ENCODE peak calls at places on chromosomes 7 and 10, in eight cellular contexts. N is neural progenitor cell, E is hepatocyte, B is HCT116, M is GM23338, U is OCI-LY7, S is SK-N-SH, D is MM.1S. R is an unnamed sample.

GRCh38 chr7:95478139-95479037 is 7.4 kb upstream of the ASB4 start:
- DNase-seq in N (peak; percentile 54), E (peak; percentile 75), B (no peak), M (peak; percentile 71), U (no peak), S (no peak), D (no peak), R (no peak)

GRCh38 chr7:105198223-105198622 is 184.2 kb downstream of the KMT2E start:
- DNase-seq in N (peak; percentile 15), E (peak; percentile 44), B (no peak), M (no peak), U (no peak), S (no peak), D (no peak), R (peak; percentile 4)

GRCh38 chr7:106901870-106902441 is 36.9 kb downstream of the PIK3CG start:
- DNase-seq in N (no peak), E (no peak), B (no peak), M (no peak), U (no peak), S (no peak), D (no peak), R (no peak)

GRCh38 chr7:108091461-108091831 is 38.7 kb downstream of the LAMB4 start:
- DNase-seq in N (no peak), E (no peak), B (no peak), M (no peak), U (no peak), S (no peak), D (no peak), R (peak; percentile 45)

GRCh38 chr7:121433775-121434174 is 37.7 kb upstream of the FAM3C start:
- DNase-seq in N (no peak), E (no peak), B (no peak), M (no peak), U (no peak), S (no peak), D (peak; percentile 78), R (no peak)

GRCh38 chr7:23593706-23594105 is 3.5 kb upstream of the CCDC126 start:
- DNase-seq in N (no peak), E (no peak), B (no peak), M (no peak), U (peak; percentile 47), S (no peak), D (no peak), R (no peak)

GRCh38 chr7:2728309-2729042 is 40.5 kb downstream of the AMZ1 start:
- DNase-seq in N (no peak), E (no peak), B (no peak), M (no peak), U (no peak), S (no peak), D (no peak), R (no peak)

GRCh38 chr10:49163741-49164140 is 24.4 kb downstream of the TMEM273 start:
- DNase-seq in N (no peak), E (no peak), B (no peak), M (no peak), U (no peak), S (no peak), D (no peak), R (no peak)

GRCh38 chr7:39656415-39656814 is 33.0 kb downstream of the RALA start:
- DNase-seq in N (no peak), E (no peak), B (no peak), M (no peak), U (no peak), S (no peak), D (peak; percentile 75), R (no peak)

GRCh38 chr7:28177836-28178235 is 2.8 kb downstream of the JAZF1 start:
- DNase-seq in N (no peak), E (no peak), B (no peak), M (no peak), U (no peak), S (no peak), D (no peak), R (no peak)
- H3K4me2 ChIP-seq in N (no peak overlapping the region), E (no peak overlapping the region), B (no peak overlapping the region), M (no peak overlapping the region), U (peak overlapping the region; percentile 18), S (no peak overlapping the region), D (no peak overlapping the region), R (no peak overlapping the region)

DNA sequence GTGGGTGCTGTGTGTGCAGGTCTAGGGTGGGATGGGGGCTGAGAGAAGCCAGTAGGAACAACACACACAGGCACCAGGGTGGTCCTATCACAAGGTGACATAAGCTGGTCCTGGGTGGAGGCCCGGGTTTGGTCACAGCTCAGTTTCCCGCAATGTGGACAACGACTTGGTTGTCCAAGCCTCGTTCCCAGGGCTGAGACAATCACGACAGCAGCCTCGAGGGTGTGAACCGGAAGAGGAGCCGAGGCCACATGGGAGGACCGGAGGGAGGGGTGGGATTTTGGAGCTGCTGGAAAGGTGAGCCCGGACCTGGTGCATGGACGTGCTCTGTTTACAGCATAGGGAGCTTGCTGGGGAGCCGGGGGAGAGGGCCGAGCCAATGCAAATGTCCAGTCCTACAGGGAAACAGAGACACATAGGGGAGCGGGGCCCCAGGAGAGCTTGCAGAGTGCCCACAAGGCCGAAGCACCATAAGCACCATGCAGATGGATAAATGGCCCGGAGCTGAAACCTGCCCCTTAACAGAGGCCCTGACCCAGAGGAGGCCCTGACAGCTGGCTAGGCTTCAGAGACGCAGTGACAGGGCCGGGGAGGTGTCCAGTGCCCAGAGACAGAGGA is 92.8 kb downstream of the PRKAG2 start:
- DNase-seq in N (no peak), E (no peak), B (no peak), M (no peak), U (no peak), S (no peak), D (no peak), R (no peak)
- TF ChIP-seq EZH2phosphoT487 in N (no peak), E (no peak), B (no peak), M (no peak), U (no peak), S (no peak), D (no peak), R (no peak)

DNA sequence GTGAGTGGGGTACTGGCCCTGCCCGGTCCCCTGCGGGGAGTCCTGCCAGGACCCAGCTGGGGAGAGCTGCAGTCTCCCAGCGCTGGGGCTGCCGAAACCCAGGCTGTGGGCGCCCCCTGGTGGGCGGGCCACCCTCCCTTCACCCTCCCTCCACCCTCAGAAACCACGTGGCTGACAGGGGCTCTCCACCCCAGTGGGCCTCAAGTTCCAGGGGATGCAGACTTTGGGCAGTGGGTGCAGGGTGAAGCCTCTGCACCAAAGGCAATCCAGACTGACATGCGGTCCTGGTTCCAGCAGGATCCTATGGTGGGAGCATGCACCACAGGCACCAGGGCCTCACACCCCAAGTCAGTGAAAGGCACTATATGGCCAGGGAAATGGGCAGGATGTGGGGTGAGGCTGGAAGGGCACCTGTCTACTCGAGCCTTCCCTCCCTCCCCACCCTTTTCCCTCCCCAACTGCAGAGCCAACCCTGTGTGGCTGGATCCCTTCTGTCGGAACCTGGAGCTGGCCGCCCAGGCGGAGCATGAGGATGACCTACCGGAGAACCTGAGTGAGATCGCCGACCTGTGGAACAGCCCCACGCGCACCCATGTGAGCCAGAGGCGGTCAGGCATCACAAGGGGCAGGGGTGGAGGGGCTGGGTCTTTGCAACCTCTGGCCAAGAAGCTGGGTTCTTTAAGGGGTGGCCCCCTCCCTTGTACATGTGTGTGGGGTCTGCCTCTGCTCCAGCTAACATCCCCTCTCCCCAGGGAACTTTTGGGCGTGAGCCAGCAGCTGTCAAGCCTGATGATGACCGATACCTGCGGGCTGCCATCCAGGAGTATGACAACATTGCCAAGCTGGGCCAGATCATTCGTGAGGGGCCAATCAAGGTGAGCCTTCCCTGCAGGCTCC is 38.8 kb downstream of the PSAP start:
- DNase-seq in N (peak; percentile 66), E (peak; percentile 81), B (peak; percentile 10), M (peak; percentile 74), U (peak; percentile 80), S (peak; percentile 90), D (peak; percentile 53), R (peak; percentile 60)
- TF ChIP-seq CTCF in N (peak; percentile 75), E (peak; percentile 65), B (peak; percentile 89), M (peak; percentile 90), U (peak; percentile 97), S (peak; percentile 74), D (peak; percentile 87), R (peak; percentile 84)

GRCh38 chr7:666454-667292 is 59.8 kb upstream of the DNAAF5 start:
- DNase-seq in N (no peak), E (no peak), B (no peak), M (no peak), U (no peak), S (no peak), D (no peak), R (no peak)

GRCh38 chr7:662576-662975 is 63.9 kb upstream of the DNAAF5 start:
- DNase-seq in N (no peak), E (no peak), B (no peak), M (no peak), U (no peak), S (no peak), D (no peak), R (no peak)

GRCh38 chr7:664402-664775 is 62.1 kb upstream of the DNAAF5 start:
- DNase-seq in N (no peak), E (no peak), B (no peak), M (no peak), U (no peak), S (no peak), D (no peak), R (no peak)

GRCh38 chr7:665751-666453 is 60.6 kb upstream of the DNAAF5 start:
- DNase-seq in N (peak; percentile 24), E (no peak), B (no peak), M (peak; percentile 74), U (no peak), S (peak; percentile 88), D (no peak), R (no peak)

GRCh38 chr7:665251-665650 is 61.2 kb upstream of the DNAAF5 start:
- DNase-seq in N (no peak), E (peak; percentile 37), B (no peak), M (no peak), U (no peak), S (peak; percentile 55), D (no peak), R (no peak)
- H3K4me2 ChIP-seq in N (no peak overlapping the region), E (peak overlapping the region; percentile 61), B (no peak overlapping the region), M (peak overlapping the region; percentile 43), U (no peak overlapping the region), S (no peak overlapping the region), D (no peak overlapping the region), R (no peak overlapping the region)

DNA sequence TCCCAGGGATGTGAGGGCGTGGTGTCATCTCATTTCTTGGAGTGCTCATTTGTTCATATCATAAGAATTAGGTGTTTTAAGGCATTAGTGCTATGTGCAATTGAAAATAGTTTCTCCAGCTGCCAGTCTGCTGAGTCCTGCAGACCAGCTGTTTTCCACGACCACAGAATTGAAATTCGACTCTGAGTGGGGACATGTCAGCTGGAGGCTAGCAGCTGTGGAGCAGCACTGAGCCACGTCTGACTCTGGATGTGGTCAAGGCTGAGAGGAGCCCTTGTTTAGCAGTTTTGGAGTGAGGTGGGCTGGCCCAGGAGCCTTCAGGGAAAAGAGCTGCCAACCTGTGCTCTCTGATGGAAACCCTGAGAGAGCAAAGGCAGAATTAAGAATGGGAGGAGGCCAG is 156.3 kb upstream of the GRB10 start:
- DNase-seq in N (no peak), E (no peak), B (no peak), M (no peak), U (no peak), S (no peak), D (no peak), R (no peak)
- TF ChIP-seq EZH2phosphoT487 in N (no peak), E (no peak), B (no peak), M (no peak), U (no peak), S (no peak), D (no peak), R (no peak)

GRCh38 chr7:69062020-69062760 is 536.1 kb upstream of the AUTS2 start:
- DNase-seq in N (no peak), E (peak; percentile 3), B (no peak), M (no peak), U (no peak), S (no peak), D (no peak), R (no peak)

GRCh38 chr7:69070476-69070875 is 527.8 kb upstream of the AUTS2 start:
- DNase-seq in N (no peak), E (no peak), B (no peak), M (no peak), U (no peak), S (no peak), D (no peak), R (no peak)

GRCh38 chr7:69067397-69067796 is 530.9 kb upstream of the AUTS2 start:
- DNase-seq in N (peak; percentile 68), E (peak; percentile 73), B (no peak), M (peak; percentile 72), U (peak; percentile 51), S (no peak), D (no peak), R (no peak)
- TF ChIP-seq CTCF in N (peak; percentile 74), E (peak; percentile 41), B (no peak), M (peak; percentile 72), U (peak; percentile 79), S (peak; percentile 38), D (peak; percentile 10), R (no peak)